ENCODE peak calls at places on chromosomes 5 and 9, in four cellular contexts. E is stimulated activated CD4-positive, alpha-beta T cell treated with anti-CD3 and anti-CD28 coated beads, Interleukin-1b, Interleukin-23, amount 100 ng/mL, for 4 hours; L is activated CD4-positive, alpha-beta T cell treated with anti-CD3 and anti-CD28 coated beads, Interleukin-2, amount 50 U/mL, for 1 hour; J is kidney tubule cell. A is an unnamed sample.

GRCh38 chr5:16600397-16600796 is 16.4 kb downstream of the RETREG1 start:
- DNase-seq in E (no peak), L (no peak), J (peak; percentile 35), A (peak; percentile 77)

GRCh38 chr5:64742821-64743220 is 25.7 kb downstream of the SREK1IP1 start:
- DNase-seq in E (no peak), L (no peak), J (no peak), A (no peak)

GRCh38 chr5:159451197-159452052 is 121.1 kb upstream of the IL12B start:
- DNase-seq in E (no peak), L (no peak), J (peak; percentile 87), A (peak; percentile 85)

GRCh38 chr9:27558307-27558706 is 15.0 kb downstream of the C9orf72 start:
- DNase-seq in E (no peak), L (no peak), J (no peak), A (no peak)

GRCh38 chr9:89428901-89429890 is 68.7 kb downstream of the SEMA4D start:
- DNase-seq in E (peak; percentile 57), L (peak; percentile 64), J (no peak), A (no peak)

GRCh38 chr5:102807878-102808502 is 52.9 kb downstream of the PAM start:
- DNase-seq in E (no peak), L (no peak), J (peak; percentile 75), A (no peak)

GRCh38 chr9:115845648-115846312 is 307.8 kb upstream of the PAPPA start:
- DNase-seq in E (no peak), L (no peak), J (peak; percentile 60), A (no peak)

GRCh38 chr9:117415584-117415937 is 704 bp upstream of the ASTN2 start:
- DNase-seq in E (no peak), L (no peak), J (no peak), A (no peak)

GRCh38 chr5:113378486-113378885 is 56.3 kb downstream of the TSSK1B start:
- DNase-seq in E (no peak), L (no peak), J (no peak), A (no peak)

GRCh38 chr5:150488519-150489357 is 19.2 kb upstream of the NDST1 start:
- DNase-seq in E (no peak), L (no peak), J (peak; percentile 82), A (peak; percentile 81)

GRCh38 chr5:60649288-60649917 is 50.6 kb downstream of the DEPDC1B start:
- DNase-seq in E (no peak), L (no peak), J (peak; percentile 60), A (no peak)

GRCh38 chr5:82163459-82164108 is 114.6 kb downstream of the RPS23 start:
- DNase-seq in E (no peak), L (no peak), J (peak; percentile 79), A (no peak)

GRCh38 chr5:180649297-180650039 is at the start of gene FLT4:
- DNase-seq in E (no peak), L (no peak), J (no peak), A (no peak)

GRCh38 chr9:91211414-91211813 is 150.3 kb downstream of the AUH start:
- DNase-seq in E (no peak), L (no peak), J (peak; percentile 50), A (no peak)

GRCh38 chr9:124012368-124013262 is 1.0 kb downstream of the LHX2 start:
- DNase-seq in E (no peak), L (no peak), J (no peak), A (no peak)

GRCh38 chr5:100690036-100690560 is 154.9 kb downstream of the FAM174A start:
- DNase-seq in E (no peak), L (no peak), J (peak; percentile 12), A (no peak)

GRCh38 chr5:27020965-27021364 is 17.4 kb downstream of the CDH9 start:
- DNase-seq in E (no peak), L (no peak), J (peak; percentile 8), A (no peak)

GRCh38 chr5:16539169-16539666 is 73.6 kb upstream of the ZNF622 start:
- DNase-seq in E (no peak), L (no peak), J (peak; percentile 99), A (peak; percentile 92)

GRCh38 chr5:59562756-59563389 is 330.7 kb downstream of the PDE4D start:
- DNase-seq in E (no peak), L (peak; percentile 1), J (peak; percentile 95), A (no peak)

GRCh38 chr9:72579190-72579589 is 57.8 kb downstream of the TMC1 start:
- DNase-seq in E (no peak), L (no peak), J (peak; percentile 65), A (peak; percentile 60)

GRCh38 chr9:125932012-125932411 is 184.8 kb downstream of the PBX3 start:
- DNase-seq in E (no peak), L (no peak), J (peak; percentile 94), A (peak; percentile 63)

GRCh38 chr5:141867139-141867538 is 11.1 kb downstream of the PCDH1 start:
- DNase-seq in E (no peak), L (no peak), J (no peak), A (no peak)

GRCh38 chr9:116395409-116396037 is 241.9 kb downstream of the PAPPA start:
- DNase-seq in E (no peak), L (no peak), J (no peak), A (no peak)

GRCh38 chr5:131974956-131975726 is 29.7 kb upstream of the MEIKIN start:
- DNase-seq in E (no peak), L (no peak), J (no peak), A (peak; percentile 40)

GRCh38 chr9:12775963-12776774 is 1.3 kb downstream of the LURAP1L start:
- DNase-seq in E (no peak), L (no peak), J (peak; percentile 91), A (peak; percentile 87)

GRCh38 chr9:108600896-108601295 is 254.9 kb downstream of the ACTL7B start:
- DNase-seq in E (no peak), L (no peak), J (no peak), A (no peak)

GRCh38 chr5:17951392-17952169 is 317.3 kb downstream of the TAF11L14 start:
- DNase-seq in E (no peak), L (no peak), J (peak; percentile 1), A (no peak)

GRCh38 chr9:93096131-93096802 is at the start of gene CARD19:
- DNase-seq in E (no peak), L (peak; percentile 47), J (peak; percentile 54), A (peak; percentile 71)

GRCh38 chr9:70110194-70111041 is 66.8 kb downstream of the MAMDC2 start:
- DNase-seq in E (no peak), L (no peak), J (peak; percentile 71), A (no peak)

GRCh38 chr9:1996156-1996555 is 19.0 kb upstream of the SMARCA2 start:
- DNase-seq in E (no peak), L (no peak), J (no peak), A (no peak)

GRCh38 chr5:168865973-168866372 is 286.8 kb upstream of the PANK3 start:
- DNase-seq in E (no peak), L (no peak), J (no peak), A (no peak)

GRCh38 chr5:110536120-110537115 is 190.1 kb downstream of the TMEM232 start:
- DNase-seq in E (no peak), L (no peak), J (no peak), A (no peak)

GRCh38 chr5:108382784-108383358 is 973 bp upstream of the FBXL17 start:
- DNase-seq in E (no peak), L (no peak), J (peak; percentile 53), A (no peak)

GRCh38 chr9:23615569-23615968 is 210.5 kb downstream of the ELAVL2 start:
- DNase-seq in E (no peak), L (no peak), J (no peak), A (no peak)

GRCh38 chr9:137295313-137296213 is 6.5 kb downstream of the NRARP start:
- DNase-seq in E (no peak), L (peak; percentile 36), J (peak; percentile 37), A (no peak)

GRCh38 chr9:83062011-83062652 is 810 bp downstream of the RASEF start:
- DNase-seq in E (no peak), L (no peak), J (peak; percentile 82), A (no peak)

GRCh38 chr9:135240871-135241311 is 153.4 kb downstream of the OLFM1 start:
- DNase-seq in E (no peak), L (no peak), J (no peak), A (no peak)

GRCh38 chr5:160442824-160443431 is 21.3 kb downstream of the PTTG1 start:
- DNase-seq in E (no peak), L (no peak), J (no peak), A (no peak)

GRCh38 chr5:122846051-122846567 is 696 bp downstream of the SNX24 start:
- DNase-seq in E (no peak), L (no peak), J (peak; percentile 86), A (no peak)